ENCODE peak calls at places on chromosomes 1 and 21, in six cellular contexts. One of them, this sample, is unnamed.

GRCh38 chr1:93079685-93080141 is 630 bp downstream of the MTF2 start:
- DNase-seq in psoas muscle: peak; percentile 21
- DNase-seq in GM12892: no peak
- DNase-seq in SK-MEL-5: peak; percentile 5
- DNase-seq in NCI-H748 treated with DMSO at 0.1 percent for 48 hours: peak; percentile 12
- DNase-seq in HT1080: peak; percentile 24
- DNase-seq in this sample: peak; percentile 25

GRCh38 chr1:226144045-226144444 is 42.5 kb downstream of the ACBD3 start:
- DNase-seq in psoas muscle: no peak
- DNase-seq in GM12892: no peak
- DNase-seq in SK-MEL-5: no peak
- DNase-seq in NCI-H748 treated with DMSO at 0.1 percent for 48 hours: no peak
- DNase-seq in HT1080: no peak
- DNase-seq in this sample: no peak

GRCh38 chr1:59008599-59009347 is 224.9 kb upstream of the JUN start:
- DNase-seq in psoas muscle: peak; percentile 47
- DNase-seq in GM12892: no peak
- DNase-seq in SK-MEL-5: no peak
- DNase-seq in NCI-H748 treated with DMSO at 0.1 percent for 48 hours: no peak
- DNase-seq in HT1080: peak; percentile 36
- DNase-seq in this sample: no peak

GRCh38 chr1:100134872-100135271 is 1.9 kb downstream of the TRMT13 start:
- DNase-seq in psoas muscle: no peak
- DNase-seq in GM12892: no peak
- DNase-seq in SK-MEL-5: peak; percentile 63
- DNase-seq in NCI-H748 treated with DMSO at 0.1 percent for 48 hours: no peak
- DNase-seq in HT1080: no peak
- DNase-seq in this sample: no peak

GRCh38 chr1:3062616-3063378 is 6.2 kb upstream of the PRDM16 start:
- DNase-seq in psoas muscle: no peak
- DNase-seq in GM12892: no peak
- DNase-seq in SK-MEL-5: no peak
- DNase-seq in NCI-H748 treated with DMSO at 0.1 percent for 48 hours: no peak
- DNase-seq in HT1080: no peak
- DNase-seq in this sample: no peak

GRCh38 chr1:16048573-16049189 is 5.1 kb downstream of the CLCNKB start:
- DNase-seq in psoas muscle: peak; percentile 40
- DNase-seq in GM12892: no peak
- DNase-seq in SK-MEL-5: peak; percentile 55
- DNase-seq in NCI-H748 treated with DMSO at 0.1 percent for 48 hours: no peak
- DNase-seq in HT1080: no peak
- DNase-seq in this sample: peak; percentile 76

GRCh38 chr1:182213163-182213562 is 151.7 kb upstream of the ZNF648 start:
- DNase-seq in psoas muscle: no peak
- DNase-seq in GM12892: no peak
- DNase-seq in SK-MEL-5: no peak
- DNase-seq in NCI-H748 treated with DMSO at 0.1 percent for 48 hours: no peak
- DNase-seq in HT1080: no peak
- DNase-seq in this sample: no peak

GRCh38 chr1:165914136-165914798 is 86.9 kb downstream of the UCK2 start:
- DNase-seq in psoas muscle: no peak
- DNase-seq in GM12892: peak; percentile 32
- DNase-seq in SK-MEL-5: peak; percentile 83
- DNase-seq in NCI-H748 treated with DMSO at 0.1 percent for 48 hours: peak; percentile 68
- DNase-seq in HT1080: peak; percentile 68
- DNase-seq in this sample: peak; percentile 86

GRCh38 chr1:208291923-208292711 is 47.9 kb upstream of the PLXNA2 start:
- DNase-seq in psoas muscle: no peak
- DNase-seq in GM12892: no peak
- DNase-seq in SK-MEL-5: no peak
- DNase-seq in NCI-H748 treated with DMSO at 0.1 percent for 48 hours: no peak
- DNase-seq in HT1080: no peak
- DNase-seq in this sample: no peak

GRCh38 chr1:231359113-231359512 is 21.0 kb downstream of the SPRTN start:
- DNase-seq in psoas muscle: peak; percentile 58
- DNase-seq in GM12892: no peak
- DNase-seq in SK-MEL-5: peak; percentile 60
- DNase-seq in NCI-H748 treated with DMSO at 0.1 percent for 48 hours: no peak
- DNase-seq in HT1080: peak; percentile 61
- DNase-seq in this sample: peak; percentile 80

GRCh38 chr1:76998582-76999189 is 131.4 kb downstream of the ST6GALNAC5 start:
- DNase-seq in psoas muscle: no peak
- DNase-seq in GM12892: no peak
- DNase-seq in SK-MEL-5: no peak
- DNase-seq in NCI-H748 treated with DMSO at 0.1 percent for 48 hours: no peak
- DNase-seq in HT1080: peak; percentile 94
- DNase-seq in this sample: peak; percentile 70

GRCh38 chr21:29718081-29718815 is 221.5 kb downstream of the GRIK1 start:
- DNase-seq in psoas muscle: no peak
- DNase-seq in GM12892: no peak
- DNase-seq in SK-MEL-5: no peak
- DNase-seq in NCI-H748 treated with DMSO at 0.1 percent for 48 hours: no peak
- DNase-seq in HT1080: peak; percentile 59
- DNase-seq in this sample: no peak

GRCh38 chr1:147821883-147822282 is 61.5 kb upstream of the GJA5 start:
- DNase-seq in psoas muscle: no peak
- DNase-seq in GM12892: no peak
- DNase-seq in SK-MEL-5: peak; percentile 47
- DNase-seq in NCI-H748 treated with DMSO at 0.1 percent for 48 hours: no peak
- DNase-seq in HT1080: no peak
- DNase-seq in this sample: peak; percentile 24

GRCh38 chr1:226082959-226083302 is 20.4 kb downstream of the H3-3A start:
- DNase-seq in psoas muscle: peak; percentile 71
- DNase-seq in GM12892: no peak
- DNase-seq in SK-MEL-5: peak; percentile 45
- DNase-seq in NCI-H748 treated with DMSO at 0.1 percent for 48 hours: no peak
- DNase-seq in HT1080: no peak
- DNase-seq in this sample: peak; percentile 76

GRCh38 chr1:31789259-31790065 is 25.3 kb upstream of the ADGRB2 start:
- DNase-seq in psoas muscle: peak; percentile 95
- DNase-seq in GM12892: peak; percentile 99
- DNase-seq in SK-MEL-5: peak; percentile 85
- DNase-seq in NCI-H748 treated with DMSO at 0.1 percent for 48 hours: peak; percentile 37
- DNase-seq in HT1080: peak; percentile 85
- DNase-seq in this sample: peak; percentile 98

This sample was measured in GM03348.